ENCODE peak calls at places on chromosomes 2 and 18, in ten cellular contexts. O, Q, B, W, Z, U, L, H, T and A are unnamed samples. For H3K4me1, the result is how much of the 10 kb centered on the place peaks cover.

GRCh38 chr2:186327251-186327868 is 158.7 kb upstream of the ZC3H15 start:
- DNase-seq in O (no peak), Q (no peak), B (no peak), W (no peak), Z (no peak), U (no peak), L (no peak), H (no peak), T (no peak), A (no peak)

GRCh38 chr2:23285076-23285795 is 99.7 kb upstream of the KLHL29 start:
- DNase-seq in O (no peak), Q (no peak), B (no peak), W (no peak), Z (no peak), U (no peak), L (no peak), H (no peak), T (no peak), A (no peak)

GRCh38 chr2:102130651-102130991 is 11.9 kb upstream of the IL1R1 start:
- DNase-seq in O (no peak), Q (no peak), B (no peak), W (no peak), Z (no peak), U (peak), L (no peak), H (no peak), T (no peak), A (no peak)

GRCh38 chr2:62038980-62039771 is 133.7 kb downstream of the COMMD1 start:
- DNase-seq in O (no peak), Q (no peak), B (no peak), W (no peak), Z (no peak), U (peak), L (peak), H (no peak), T (peak), A (no peak)

GRCh38 chr2:36770542-36771287 is 74.2 kb downstream of the VIT start:
- DNase-seq in O (no peak), Q (peak), B (no peak), W (peak), Z (no peak), U (peak), L (peak), H (no peak), T (peak), A (no peak)

GRCh38 chr2:86000938-86001312 is 104.8 kb downstream of the POLR1A start:
- DNase-seq in O (no peak), Q (peak), B (no peak), W (peak), Z (no peak), U (peak), L (no peak), H (no peak), T (no peak), A (no peak)

GRCh38 chr2:213101686-213102460 is 49.5 kb downstream of the IKZF2 start:
- DNase-seq in O (no peak), Q (no peak), B (no peak), W (no peak), Z (no peak), U (no peak), L (no peak), H (no peak), T (no peak), A (no peak)

GRCh38 chr2:110678457-110679336 is 834 bp upstream of the BUB1 start:
- DNase-seq in O (no peak), Q (peak), B (peak), W (no peak), Z (peak), U (peak), L (peak), H (no peak), T (peak), A (peak)

GRCh38 chr2:160425394-160425793 is 68.2 kb downstream of the RBMS1 start:
- DNase-seq in O (no peak), Q (no peak), B (no peak), W (no peak), Z (no peak), U (peak), L (peak), H (no peak), T (no peak), A (no peak)

GRCh38 chr2:199739413-199740110 is 111.4 kb downstream of the FTCDNL1 start:
- DNase-seq in O (peak), Q (peak), B (peak), W (peak), Z (peak), U (peak), L (peak), H (no peak), T (peak), A (peak)

GRCh38 chr18:59917422-59917821 is 17.6 kb downstream of the PMAIP1 start:
- DNase-seq in O (no peak), Q (no peak), B (no peak), W (no peak), Z (no peak), U (peak), L (peak), H (no peak), T (peak), A (no peak)

GRCh38 chr2:79721966-79722365 is 209.1 kb downstream of the CTNNA2 start:
- DNase-seq in O (no peak), Q (no peak), B (no peak), W (no peak), Z (no peak), U (peak), L (peak), H (no peak), T (no peak), A (no peak)

GRCh38 chr18:3148930-3149535 is 70.7 kb downstream of the MYOM1 start:
- DNase-seq in O (no peak), Q (no peak), B (no peak), W (no peak), Z (no peak), U (peak), L (peak), H (no peak), T (peak), A (no peak)

GRCh38 chr2:191758420-191759199 is 80.7 kb downstream of the NABP1 start:
- DNase-seq in O (no peak), Q (peak), B (peak), W (peak), Z (peak), U (peak), L (peak), H (no peak), T (peak), A (peak)

GRCh38 chr2:223576873-223577272 is 25.3 kb downstream of the SCG2 start:
- DNase-seq in O (no peak), Q (no peak), B (no peak), W (no peak), Z (peak), U (peak), L (peak), H (no peak), T (no peak), A (no peak)

GRCh38 chr2:152336854-152337510 is 2.0 kb downstream of the FMNL2 start:
- DNase-seq in O (no peak), Q (peak), B (peak), W (peak), Z (peak), U (peak), L (peak), H (no peak), T (peak), A (no peak)

GRCh38 chr2:218343591-218343990 is 13.1 kb upstream of the CATIP start:
- DNase-seq in O (no peak), Q (no peak), B (no peak), W (no peak), Z (no peak), U (peak), L (peak), H (no peak), T (no peak), A (no peak)

GRCh38 chr2:168685619-168686453 is 116.6 kb upstream of the NOSTRIN start:
- DNase-seq in O (no peak), Q (no peak), B (no peak), W (no peak), Z (no peak), U (no peak), L (peak), H (no peak), T (no peak), A (no peak)

GRCh38 chr2:46350030-46350699 is 53.0 kb downstream of the EPAS1 start:
- DNase-seq in O (no peak), Q (no peak), B (no peak), W (no peak), Z (no peak), U (no peak), L (peak), H (no peak), T (no peak), A (no peak)

GRCh38 chr18:43129946-43130523 is 14.6 kb upstream of the RIT2 start:
- DNase-seq in O (no peak), Q (no peak), B (no peak), W (no peak), Z (no peak), U (peak), L (peak), H (no peak), T (no peak), A (no peak)

GRCh38 chr2:234363011-234363487 is 133.8 kb downstream of the ARL4C start:
- DNase-seq in O (no peak), Q (no peak), B (no peak), W (peak), Z (no peak), U (peak), L (peak), H (no peak), T (peak), A (no peak)

GRCh38 chr18:74115046-74115445 is 32.6 kb downstream of the FBXO15 start:
- DNase-seq in O (no peak), Q (no peak), B (no peak), W (no peak), Z (no peak), U (peak), L (peak), H (no peak), T (no peak), A (no peak)

GRCh38 chr2:159201321-159202063 is 85.0 kb downstream of the WDSUB1 start:
- DNase-seq in O (no peak), Q (no peak), B (no peak), W (no peak), Z (no peak), U (peak), L (peak), H (no peak), T (no peak), A (no peak)

DNA sequence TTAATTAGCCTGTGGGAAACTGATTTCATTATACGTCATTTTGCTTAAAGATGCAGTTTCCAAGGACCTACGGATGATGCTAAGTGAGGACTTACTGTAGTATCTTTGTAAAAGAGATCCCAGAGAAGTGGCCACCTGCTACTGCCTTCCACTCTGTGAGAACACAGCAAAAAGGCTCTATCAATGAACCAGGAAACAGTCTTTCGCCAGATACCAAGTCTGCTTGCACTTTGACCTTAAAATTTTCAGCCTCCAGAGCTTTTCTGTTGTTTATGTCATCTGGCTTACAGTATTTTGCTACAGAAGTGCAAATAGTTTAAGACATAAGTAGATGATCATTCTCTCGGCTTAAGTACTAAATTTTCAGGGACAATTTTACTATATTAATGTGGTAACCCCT is 847.9 kb upstream of the CHAC2 start:
- DNase-seq in O (no peak), Q (no peak), B (no peak), W (no peak), Z (no peak), U (no peak), L (no peak), H (no peak), T (no peak), A (no peak)
- H3K4me1 ChIP-seq in O (under half), Q (under half), B (under half), W (under half), Z (under half), U (under half), L (under half), H (under half), T (under half), A (under half)

GRCh38 chr2:105804266-105804665 is 59.6 kb downstream of the NCK2 start:
- DNase-seq in O (no peak), Q (no peak), B (no peak), W (no peak), Z (no peak), U (no peak), L (peak), H (no peak), T (no peak), A (no peak)

GRCh38 chr2:105801961-105802360 is 57.2 kb downstream of the NCK2 start:
- DNase-seq in O (no peak), Q (no peak), B (no peak), W (no peak), Z (no peak), U (no peak), L (no peak), H (no peak), T (no peak), A (no peak)

GRCh38 chr2:105803773-105804172 is 59.1 kb downstream of the NCK2 start:
- DNase-seq in O (no peak), Q (no peak), B (no peak), W (no peak), Z (no peak), U (no peak), L (peak), H (no peak), T (no peak), A (no peak)

GRCh38 chr2:105802587-105802986 is 57.9 kb downstream of the NCK2 start:
- DNase-seq in O (no peak), Q (no peak), B (no peak), W (no peak), Z (no peak), U (no peak), L (no peak), H (no peak), T (no peak), A (no peak)

GRCh38 chr2:105803337-105803736 is 58.6 kb downstream of the NCK2 start:
- DNase-seq in O (no peak), Q (no peak), B (no peak), W (no peak), Z (no peak), U (no peak), L (no peak), H (no peak), T (no peak), A (no peak)
- H3K4me1 ChIP-seq in O (half or more), Q (under half), B (under half), W (under half), Z (under half), U (under half), L (under half), H (under half), T (under half), A (under half)

GRCh38 chr2:54475919-54476318 is 19.8 kb downstream of the SPTBN1 start:
- DNase-seq in O (no peak), Q (no peak), B (no peak), W (no peak), Z (no peak), U (no peak), L (no peak), H (no peak), T (no peak), A (no peak)
- H3K4me1 ChIP-seq in O (half or more), Q (half or more), B (under half), W (under half), Z (under half), U (under half), L (under half), H (under half), T (under half), A (under half)

GRCh38 chr2:70546376-70546775 is 7.2 kb downstream of the TGFA start:
- DNase-seq in O (no peak), Q (no peak), B (no peak), W (no peak), Z (no peak), U (peak), L (no peak), H (no peak), T (no peak), A (no peak)
- H3K4me1 ChIP-seq in O (under half), Q (under half), B (under half), W (under half), Z (under half), U (under half), L (under half), H (under half), T (under half), A (under half)

GRCh38 chr2:112627060-112628040 is 18.4 kb upstream of the SLC20A1 start:
- DNase-seq in O (peak), Q (no peak), B (peak), W (no peak), Z (peak), U (peak), L (peak), H (no peak), T (peak), A (peak)
- H3K4me1 ChIP-seq in O (under half), Q (under half), B (under half), W (under half), Z (under half), U (half or more), L (under half), H (under half), T (half or more), A (under half)

DNA sequence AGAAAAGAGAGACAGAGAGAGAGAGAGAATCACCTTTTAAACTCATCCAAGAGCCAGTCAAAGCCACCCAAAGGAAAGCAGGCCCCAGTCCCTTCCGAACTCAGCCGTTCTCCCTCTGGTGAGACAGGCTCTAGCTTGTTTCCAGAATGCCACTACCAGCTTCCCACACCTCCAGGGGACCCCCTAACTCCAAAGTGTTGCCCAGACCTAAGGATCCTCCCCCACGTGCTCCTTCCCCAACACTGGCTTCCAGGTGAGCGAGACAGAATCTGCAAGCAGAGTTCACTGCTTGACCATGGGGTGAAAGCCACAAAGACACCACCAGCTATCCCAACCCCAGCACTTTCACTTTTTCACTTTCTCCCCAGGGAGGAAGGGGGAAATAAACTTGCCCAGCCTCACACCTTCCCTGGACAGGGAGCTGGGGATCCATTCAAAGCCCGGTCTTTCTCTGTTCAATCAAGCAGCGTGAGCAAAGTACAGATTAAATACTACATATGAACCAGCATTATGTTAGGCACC is 38.5 kb downstream of the BCL11A start:
- DNase-seq in O (no peak), Q (no peak), B (no peak), W (peak), Z (no peak), U (no peak), L (no peak), H (no peak), T (no peak), A (no peak)
- H3K4me1 ChIP-seq in O (half or more), Q (under half), B (under half), W (half or more), Z (under half), U (half or more), L (under half), H (under half), T (under half), A (under half)

DNA sequence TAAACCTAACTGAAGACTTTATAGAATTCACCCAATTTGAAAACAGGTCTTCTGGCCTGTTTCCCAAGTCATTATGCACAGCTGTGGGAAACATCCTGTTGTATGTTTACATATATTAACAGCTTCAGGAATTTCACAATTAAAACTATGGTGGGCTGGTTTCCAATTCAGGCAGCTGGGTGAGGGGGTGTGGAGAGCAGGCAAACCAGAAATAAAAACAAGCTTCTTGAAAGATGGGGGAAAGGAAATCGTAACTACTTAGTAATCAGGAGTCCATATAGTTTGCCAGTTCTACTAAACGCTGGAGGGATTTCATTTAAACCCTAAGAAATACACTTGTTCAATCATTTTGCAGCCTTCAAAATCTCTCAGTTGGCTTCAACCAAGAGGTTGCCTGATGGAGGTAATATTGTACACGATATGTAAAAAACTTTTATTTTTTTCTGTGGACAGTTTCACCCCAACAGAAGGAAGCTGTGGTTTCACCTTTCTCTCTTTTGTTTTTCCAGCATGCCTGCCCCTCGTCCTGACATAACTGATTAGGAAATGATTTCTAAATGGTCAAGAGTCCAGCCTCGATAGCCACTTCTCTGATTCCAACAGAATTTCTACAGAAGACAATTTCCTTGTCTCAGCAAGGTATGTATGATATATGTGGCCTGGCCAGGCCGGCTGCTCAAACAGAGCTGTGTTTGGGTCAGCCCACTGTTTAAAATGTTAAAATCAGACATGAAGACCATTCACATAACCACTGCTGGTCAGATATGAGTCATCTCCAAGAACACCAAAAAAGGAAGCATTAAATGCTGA is 22.6 kb downstream of the ATP8B1 start:
- DNase-seq in O (no peak), Q (no peak), B (no peak), W (no peak), Z (no peak), U (peak), L (peak), H (no peak), T (peak), A (no peak)
- H3K4me1 ChIP-seq in O (half or more), Q (under half), B (half or more), W (under half), Z (under half), U (half or more), L (under half), H (under half), T (half or more), A (under half)